ENCODE peak calls at places on chromosome 6, in four cellular contexts. One of them, this sample, is unnamed.

GRCh38 chr6:100464162-100464851 is 414 bp downstream of the SIM1 start:
- DNase-seq in cardiac muscle cell: no peak
- DNase-seq in sigmoid colon: no peak
- DNase-seq in GM12864: no peak
- DNase-seq in this sample: no peak

GRCh38 chr6:14877758-14878157 is 368.1 kb upstream of the JARID2 start:
- DNase-seq in cardiac muscle cell: no peak
- DNase-seq in sigmoid colon: no peak
- DNase-seq in GM12864: no peak
- DNase-seq in this sample: no peak

GRCh38 chr6:156273065-156273711 is 504.0 kb upstream of the ARID1B start:
- DNase-seq in cardiac muscle cell: no peak
- DNase-seq in sigmoid colon: no peak
- DNase-seq in GM12864: no peak
- DNase-seq in this sample: no peak

GRCh38 chr6:149544646-149545257 is 1.1 kb downstream of the PPIL4 start:
- DNase-seq in cardiac muscle cell: no peak
- DNase-seq in sigmoid colon: no peak
- DNase-seq in GM12864: no peak
- DNase-seq in this sample: no peak

GRCh38 chr6:2259002-2259494 is 13.6 kb upstream of the GMDS start:
- DNase-seq in cardiac muscle cell: no peak
- DNase-seq in sigmoid colon: no peak
- DNase-seq in GM12864: no peak
- DNase-seq in this sample: no peak

GRCh38 chr6:42467651-42468050 is 15.9 kb upstream of the TRERF1 start:
- DNase-seq in cardiac muscle cell: no peak
- DNase-seq in sigmoid colon: no peak
- DNase-seq in GM12864: no peak
- DNase-seq in this sample: no peak

GRCh38 chr6:139060332-139060731 is 31.8 kb downstream of the ABRACL start:
- DNase-seq in cardiac muscle cell: peak
- DNase-seq in sigmoid colon: no peak
- DNase-seq in GM12864: no peak
- DNase-seq in this sample: peak

GRCh38 chr6:156599977-156600647 is 177.1 kb upstream of the ARID1B start:
- DNase-seq in cardiac muscle cell: no peak
- DNase-seq in sigmoid colon: peak
- DNase-seq in GM12864: no peak
- DNase-seq in this sample: no peak

GRCh38 chr6:168514216-168514615 is 73.2 kb downstream of the SMOC2 start:
- DNase-seq in cardiac muscle cell: peak
- DNase-seq in sigmoid colon: peak
- DNase-seq in GM12864: no peak
- DNase-seq in this sample: no peak

GRCh38 chr6:30025197-30025596 is 35.9 kb upstream of the POLR1H start:
- DNase-seq in cardiac muscle cell: no peak
- DNase-seq in sigmoid colon: no peak
- DNase-seq in GM12864: no peak
- DNase-seq in this sample: no peak

GRCh38 chr6:91633374-91634184 is 1046.7 kb upstream of the MAP3K7 start:
- DNase-seq in cardiac muscle cell: no peak
- DNase-seq in sigmoid colon: no peak
- DNase-seq in GM12864: no peak
- DNase-seq in this sample: peak

DNA sequence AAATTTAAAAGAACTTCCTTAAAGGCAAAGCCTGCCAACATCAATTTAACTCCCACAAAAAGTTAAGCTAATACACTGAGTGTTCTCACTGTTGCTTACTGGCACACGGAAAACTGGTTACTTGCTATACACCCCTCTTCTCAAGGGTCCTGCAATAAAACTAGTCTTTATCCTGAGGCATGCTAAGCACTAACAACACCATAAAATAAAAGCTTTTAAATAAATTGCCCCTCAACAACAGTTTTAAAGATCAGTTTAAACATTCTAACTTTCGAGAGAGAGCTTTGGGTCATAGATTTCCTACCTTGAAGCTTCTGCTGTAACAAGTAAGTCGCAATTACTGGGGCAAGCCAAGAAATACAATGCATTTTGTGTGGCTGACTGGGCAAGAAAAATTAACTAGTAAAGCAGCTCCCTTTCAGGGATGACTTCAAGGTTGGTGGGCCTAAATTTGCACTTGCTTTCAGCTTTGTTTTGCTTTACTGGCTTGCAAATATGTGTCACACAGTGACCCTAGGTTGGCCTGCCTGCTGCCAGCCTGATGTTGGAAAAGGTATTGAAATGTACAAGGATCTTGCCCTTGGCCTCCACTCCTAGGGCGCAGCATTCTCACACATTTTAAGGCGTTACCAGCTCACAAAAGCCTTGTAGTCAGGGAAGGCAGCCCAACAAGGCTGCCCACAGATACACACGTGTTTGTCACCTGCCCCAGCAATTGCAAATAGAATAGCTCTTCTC is 4.0 kb upstream of the HEY2 start:
- DNase-seq in cardiac muscle cell: no peak
- DNase-seq in sigmoid colon: no peak
- DNase-seq in GM12864: no peak
- DNase-seq in this sample: no peak
- H3K4me3 ChIP-seq in cardiac muscle cell: peak
- H3K4me3 ChIP-seq in sigmoid colon: no peak
- H3K4me3 ChIP-seq in GM12864: no peak
- H3K4me3 ChIP-seq in this sample: no peak

GRCh38 chr6:111725446-111726112 is 119.9 kb upstream of the TRAF3IP2 start:
- DNase-seq in cardiac muscle cell: no peak
- DNase-seq in sigmoid colon: no peak
- DNase-seq in GM12864: no peak
- DNase-seq in this sample: no peak

GRCh38 chr6:111724505-111724904 is 118.8 kb upstream of the TRAF3IP2 start:
- DNase-seq in cardiac muscle cell: no peak
- DNase-seq in sigmoid colon: no peak
- DNase-seq in GM12864: peak
- DNase-seq in this sample: no peak

GRCh38 chr6:111727041-111727440 is 121.4 kb upstream of the TRAF3IP2 start:
- DNase-seq in cardiac muscle cell: peak
- DNase-seq in sigmoid colon: no peak
- DNase-seq in GM12864: no peak
- DNase-seq in this sample: no peak

GRCh38 chr6:111730835-111731234 is 125.2 kb upstream of the TRAF3IP2 start:
- DNase-seq in cardiac muscle cell: no peak
- DNase-seq in sigmoid colon: no peak
- DNase-seq in GM12864: no peak
- DNase-seq in this sample: no peak

DNA sequence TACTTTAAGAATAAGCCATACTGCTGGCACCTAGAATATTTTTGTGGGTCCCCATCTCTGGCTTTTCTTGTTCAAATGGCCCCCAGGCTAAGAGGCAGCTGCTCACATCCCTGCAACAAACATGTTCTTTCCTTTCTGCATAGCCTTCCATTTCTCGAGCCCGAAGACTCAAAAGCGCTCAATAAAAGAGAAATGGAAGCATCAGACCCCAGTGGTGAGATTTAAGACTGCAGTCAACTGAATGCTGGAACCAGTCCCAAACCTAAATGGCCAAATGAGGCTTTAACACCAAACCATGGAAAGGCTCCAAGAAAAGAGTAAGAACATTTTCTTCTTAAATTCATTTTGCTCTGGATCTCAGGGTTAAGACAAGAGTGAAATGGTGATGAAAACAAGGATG is 122.1 kb upstream of the TRAF3IP2 start:
- DNase-seq in cardiac muscle cell: peak
- DNase-seq in sigmoid colon: no peak
- DNase-seq in GM12864: no peak
- DNase-seq in this sample: no peak
- TF ChIP-seq CTCF in cardiac muscle cell: peak
- TF ChIP-seq CTCF in sigmoid colon: no peak
- TF ChIP-seq CTCF in GM12864: peak
- TF ChIP-seq CTCF in this sample: peak

GRCh38 chr6:45445749-45446454 is 68.2 kb upstream of the SUPT3H start:
- DNase-seq in cardiac muscle cell: peak
- DNase-seq in sigmoid colon: peak
- DNase-seq in GM12864: no peak
- DNase-seq in this sample: peak

GRCh38 chr6:45447005-45447404 is 69.3 kb upstream of the SUPT3H start:
- DNase-seq in cardiac muscle cell: no peak
- DNase-seq in sigmoid colon: no peak
- DNase-seq in GM12864: no peak
- DNase-seq in this sample: no peak

GRCh38 chr6:45447721-45448120 is 70.0 kb upstream of the SUPT3H start:
- DNase-seq in cardiac muscle cell: no peak
- DNase-seq in sigmoid colon: no peak
- DNase-seq in GM12864: no peak
- DNase-seq in this sample: no peak

GRCh38 chr6:45442716-45443115 is 65.0 kb upstream of the SUPT3H start:
- DNase-seq in cardiac muscle cell: peak
- DNase-seq in sigmoid colon: no peak
- DNase-seq in GM12864: no peak
- DNase-seq in this sample: no peak

GRCh38 chr6:45445364-45445748 is 67.6 kb upstream of the SUPT3H start:
- DNase-seq in cardiac muscle cell: peak
- DNase-seq in sigmoid colon: no peak
- DNase-seq in GM12864: no peak
- DNase-seq in this sample: no peak
- H3K4me3 ChIP-seq in cardiac muscle cell: no peak
- H3K4me3 ChIP-seq in sigmoid colon: no peak
- H3K4me3 ChIP-seq in GM12864: no peak
- H3K4me3 ChIP-seq in this sample: no peak

GRCh38 chr6:108626777-108627176 is 66.1 kb downstream of the FOXO3 start:
- DNase-seq in cardiac muscle cell: no peak
- DNase-seq in sigmoid colon: no peak
- DNase-seq in GM12864: no peak
- DNase-seq in this sample: no peak

GRCh38 chr6:108619431-108620197 is 58.9 kb downstream of the FOXO3 start:
- DNase-seq in cardiac muscle cell: no peak
- DNase-seq in sigmoid colon: no peak
- DNase-seq in GM12864: no peak
- DNase-seq in this sample: peak

GRCh38 chr6:108621117-108621516 is 60.4 kb downstream of the FOXO3 start:
- DNase-seq in cardiac muscle cell: peak
- DNase-seq in sigmoid colon: peak
- DNase-seq in GM12864: no peak
- DNase-seq in this sample: peak

GRCh38 chr6:108623995-108624394 is 63.3 kb downstream of the FOXO3 start:
- DNase-seq in cardiac muscle cell: no peak
- DNase-seq in sigmoid colon: no peak
- DNase-seq in GM12864: no peak
- DNase-seq in this sample: no peak

DNA sequence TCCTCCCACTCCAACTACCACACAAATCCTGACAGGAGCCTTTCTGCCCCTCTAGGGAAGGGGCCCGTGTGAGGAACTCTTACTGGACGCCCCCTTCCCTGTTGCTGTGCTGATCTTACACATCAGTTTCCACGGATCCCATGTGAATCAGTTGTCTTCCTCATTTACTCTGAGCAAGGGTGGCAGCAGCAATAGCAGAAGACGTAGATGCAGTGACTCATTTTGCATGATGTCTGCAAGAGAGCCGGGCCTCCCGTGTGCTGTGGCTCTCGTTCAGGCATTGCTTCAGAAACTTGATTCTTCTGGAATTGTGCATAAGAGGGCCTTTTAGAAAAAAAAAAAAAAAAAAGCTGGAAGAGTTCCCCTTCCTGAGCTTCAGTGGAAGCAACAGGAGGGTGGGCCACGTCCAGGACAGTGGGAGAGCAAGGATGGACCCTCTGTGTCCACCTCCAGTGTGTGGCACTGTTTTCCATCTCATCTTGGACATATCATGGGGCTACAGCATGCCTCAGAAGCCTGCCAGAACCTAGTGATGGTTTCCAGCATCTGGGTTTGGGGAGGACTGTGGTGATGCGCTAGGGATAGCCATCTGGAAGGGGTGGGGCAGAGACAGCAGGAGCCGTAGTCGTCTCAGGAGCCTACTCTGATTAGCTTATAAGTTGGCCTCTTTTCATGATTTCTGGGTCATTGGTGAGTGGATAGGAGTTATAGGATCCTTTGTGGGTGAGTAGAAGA is 62.1 kb downstream of the FOXO3 start:
- DNase-seq in cardiac muscle cell: peak
- DNase-seq in sigmoid colon: peak
- DNase-seq in GM12864: no peak
- DNase-seq in this sample: peak
- TF ChIP-seq CTCF in cardiac muscle cell: no peak
- TF ChIP-seq CTCF in sigmoid colon: no peak
- TF ChIP-seq CTCF in GM12864: no peak
- TF ChIP-seq CTCF in this sample: peak

GRCh38 chr6:82408952-82409421 is 45.4 kb downstream of the TPBG start:
- DNase-seq in cardiac muscle cell: peak
- DNase-seq in sigmoid colon: no peak
- DNase-seq in GM12864: no peak
- DNase-seq in this sample: peak

GRCh38 chr6:82415820-82416219 is 52.2 kb downstream of the TPBG start:
- DNase-seq in cardiac muscle cell: no peak
- DNase-seq in sigmoid colon: no peak
- DNase-seq in GM12864: no peak
- DNase-seq in this sample: no peak

GRCh38 chr6:82413868-82414267 is 50.3 kb downstream of the TPBG start:
- DNase-seq in cardiac muscle cell: no peak
- DNase-seq in sigmoid colon: no peak
- DNase-seq in GM12864: no peak
- DNase-seq in this sample: no peak

GRCh38 chr6:82410151-82410621 is 46.6 kb downstream of the TPBG start:
- DNase-seq in cardiac muscle cell: peak
- DNase-seq in sigmoid colon: no peak
- DNase-seq in GM12864: no peak
- DNase-seq in this sample: peak
- H3K4me3 ChIP-seq in cardiac muscle cell: no peak
- H3K4me3 ChIP-seq in sigmoid colon: no peak
- H3K4me3 ChIP-seq in GM12864: no peak
- H3K4me3 ChIP-seq in this sample: no peak

GRCh38 chr6:144149894-144150672 is at the start of gene STX11:
- DNase-seq in cardiac muscle cell: peak
- DNase-seq in sigmoid colon: peak
- DNase-seq in GM12864: no peak
- DNase-seq in this sample: peak
- TF ChIP-seq CTCF in cardiac muscle cell: no peak
- TF ChIP-seq CTCF in sigmoid colon: no peak
- TF ChIP-seq CTCF in GM12864: peak
- TF ChIP-seq CTCF in this sample: no peak

This sample was measured in fibroblast of villous mesenchyme.